ENCODE peak calls at places on chromosomes 3 and 15, in eight cellular contexts. E, J, B, Q, H, P, Z and V are unnamed samples.

GRCh38 chr3:52471371-52472238 is 16.2 kb downstream of the NISCH start:
- DNase-seq in Z (peak), E (peak), H (peak), P (no peak), J (peak), B (peak), Q (peak), V (peak)

GRCh38 chr15:91032919-91033803 is 10.8 kb upstream of the VPS33B start:
- DNase-seq in B (peak), J (peak), Z (peak), P (peak), Q (peak), H (no peak), E (peak), V (peak)

GRCh38 chr15:42832577-42832976 is 88.0 kb downstream of the TTBK2 start:
- DNase-seq in E (no peak), H (peak), Z (no peak), J (no peak), B (no peak), P (no peak), Q (no peak), V (no peak)

GRCh38 chr15:90957105-90957790 is 2.6 kb downstream of the RCCD1 start:
- DNase-seq in E (no peak), Z (no peak), B (no peak), J (peak), H (peak), P (no peak), Q (no peak), V (peak)

GRCh38 chr15:89103481-89104171 is 15.4 kb downstream of the ABHD2 start:
- DNase-seq in H (no peak), Q (no peak), P (no peak), J (no peak), Z (no peak), E (no peak), B (no peak), V (no peak)

GRCh38 chr3:52507359-52507758 is 12.2 kb downstream of the STAB1 start:
- DNase-seq in Z (no peak), H (peak), E (no peak), Q (no peak), J (no peak), B (no peak), P (no peak), V (no peak)

GRCh38 chr3:104458657-104459056 is 908.1 kb upstream of the ALCAM start:
- DNase-seq in Z (no peak), J (no peak), H (no peak), E (no peak), P (no peak), B (no peak), Q (no peak), V (no peak)

GRCh38 chr15:52020253-52021085 is 1.4 kb downstream of the MAPK6 start:
- DNase-seq in E (no peak), P (no peak), B (no peak), J (no peak), Z (no peak), Q (no peak), H (no peak), V (no peak)

GRCh38 chr3:25428003-25428861 is at the start of gene RARB:
- DNase-seq in J (peak), Q (peak), E (peak), P (peak), H (peak), B (peak), Z (no peak), V (peak)

GRCh38 chr3:129434140-129434539 is 5.6 kb downstream of the MBD4 start:
- DNase-seq in P (no peak), J (no peak), Q (no peak), Z (no peak), H (no peak), B (no peak), E (no peak), V (no peak)

GRCh38 chr3:194387926-194388418 is 11.1 kb downstream of the GP5 start:
- DNase-seq in Q (no peak), Z (no peak), B (no peak), H (no peak), P (no peak), J (no peak), E (no peak), V (no peak)

GRCh38 chr3:184907941-184908649 is 96.1 kb downstream of the VPS8 start:
- DNase-seq in Z (no peak), Q (no peak), H (no peak), B (no peak), E (no peak), J (no peak), P (no peak), V (peak)

GRCh38 chr15:69921626-69922624 is 175.8 kb downstream of the TLE3 start:
- DNase-seq in Q (no peak), H (no peak), P (no peak), E (no peak), Z (no peak), J (no peak), B (no peak), V (no peak)

GRCh38 chr3:158532099-158532734 is 38.8 kb upstream of the MLF1 start:
- DNase-seq in Z (no peak), Q (no peak), E (peak), J (no peak), B (no peak), P (peak), H (peak), V (peak)

GRCh38 chr3:164024786-164025185 is 1053.5 kb downstream of the SI start:
- DNase-seq in J (no peak), P (no peak), Q (no peak), H (no peak), B (no peak), Z (no peak), E (no peak), V (no peak)

GRCh38 chr3:141326626-141327025 is 41.7 kb upstream of the ZBTB38 start:
- DNase-seq in J (no peak), H (no peak), E (no peak), P (no peak), Z (no peak), Q (no peak), B (no peak), V (no peak)

GRCh38 chr3:123642182-123642956 is 57.5 kb upstream of the HACD2 start:
- DNase-seq in H (peak), E (peak), B (peak), J (no peak), Q (peak), P (no peak), Z (peak), V (peak)

GRCh38 chr3:69204315-69204957 is 82.0 kb upstream of the LMOD3 start:
- DNase-seq in Z (peak), P (no peak), E (no peak), H (no peak), Q (no peak), B (peak), J (no peak), V (no peak)

GRCh38 chr3:55804170-55805095 is 317.3 kb upstream of the WNT5A start:
- DNase-seq in P (no peak), E (no peak), Q (no peak), Z (no peak), J (no peak), B (no peak), H (no peak), V (no peak)

GRCh38 chr15:67303490-67304363 is 49.1 kb downstream of the IQCH start:
- DNase-seq in J (no peak), H (peak), P (peak), Q (no peak), E (peak), B (no peak), Z (no peak), V (no peak)

GRCh38 chr3:177899275-177900067 is 636.8 kb upstream of the KCNMB2 start:
- DNase-seq in B (no peak), J (no peak), H (no peak), Q (no peak), E (no peak), P (no peak), Z (no peak), V (no peak)

GRCh38 chr3:39644176-39644575 is 165.2 kb upstream of the MYRIP start:
- DNase-seq in E (no peak), J (no peak), H (peak), B (no peak), Q (no peak), Z (no peak), P (no peak), V (no peak)

GRCh38 chr3:38564631-38565338 is 68.6 kb downstream of the EXOG start:
- DNase-seq in B (peak), Z (no peak), Q (no peak), E (no peak), P (no peak), J (peak), H (no peak), V (no peak)

GRCh38 chr3:65996605-65997004 is 42.1 kb downstream of the MAGI1 start:
- DNase-seq in J (no peak), B (peak), P (no peak), Q (peak), Z (no peak), E (no peak), H (no peak), V (peak)

GRCh38 chr15:80026754-80027153 is 32.7 kb upstream of the ZFAND6 start:
- DNase-seq in B (no peak), E (peak), Z (no peak), Q (no peak), J (no peak), H (no peak), P (no peak), V (no peak)

GRCh38 chr15:25246641-25247417 is 192.0 kb downstream of the UBE3A start:
- DNase-seq in H (no peak), E (no peak), B (peak), J (peak), Q (peak), P (no peak), Z (no peak), V (no peak)

GRCh38 chr15:58724471-58724870 is 25.0 kb downstream of the ADAM10 start:
- DNase-seq in P (no peak), Z (no peak), B (no peak), Q (no peak), H (peak), J (no peak), E (peak), V (no peak)

GRCh38 chr3:102195198-102195948 is 239.4 kb upstream of the ZPLD1 start:
- DNase-seq in J (no peak), Q (no peak), B (no peak), P (peak), Z (no peak), E (no peak), H (no peak), V (no peak)

GRCh38 chr3:40191850-40192448 is 117.6 kb upstream of the EIF1B start:
- DNase-seq in J (no peak), Q (no peak), P (no peak), Z (peak), B (peak), H (peak), E (peak), V (peak)

GRCh38 chr3:52124766-52125165 is 29.5 kb downstream of the POC1A start:
- DNase-seq in Q (no peak), Z (no peak), J (no peak), B (no peak), P (no peak), H (no peak), E (no peak), V (no peak)